ENCODE peak calls at places on chromosomes 11 and 22, in four cellular contexts. K is GM03348, G is cardiac muscle cell, D is AG08396. Q is an unnamed sample.
A peak's percentile ranks its signal among the peaks of the same experiment; 100 is the strongest.

GRCh38 chr11:92911478-92911877 is 58.0 kb upstream of the MTNR1B start:
- DNase-seq in G (no peak), D (no peak), K (no peak), Q (no peak)

GRCh38 chr11:105000797-105001196 is 22.2 kb downstream of the CASP5 start:
- DNase-seq in G (no peak), K (no peak), D (no peak), Q (peak; percentile 78)

GRCh38 chr22:45680932-45681700 is 9.5 kb downstream of the ATXN10 start:
- DNase-seq in K (peak; percentile 28), G (peak; percentile 47), D (peak; percentile 50), Q (no peak)

GRCh38 chr22:44103735-44104134 is 77.0 kb upstream of the PARVG start:
- DNase-seq in G (no peak), K (no peak), D (no peak), Q (no peak)

GRCh38 chr11:84993386-84993785 is 633.8 kb downstream of the DLG2 start:
- DNase-seq in K (peak; percentile 26), D (peak; percentile 5), G (no peak), Q (no peak)

GRCh38 chr11:109062445-109062844 is 359.5 kb upstream of the C11orf87 start:
- DNase-seq in K (peak; percentile 13), D (no peak), G (peak; percentile 27), Q (no peak)

GRCh38 chr11:121723261-121723741 is 270.5 kb upstream of the SORL1-AS1 start:
- DNase-seq in K (peak; percentile 56), G (peak; percentile 90), D (no peak), Q (no peak)

GRCh38 chr22:22397875-22398524 is 110.5 kb downstream of the ZNF280B start:
- DNase-seq in G (no peak), D (no peak), K (no peak), Q (no peak)

GRCh38 chr22:44244265-44244822 is 63.6 kb downstream of the PARVG start:
- DNase-seq in K (no peak), D (no peak), G (no peak), Q (peak; percentile 15)

GRCh38 chr11:12402691-12403120 is 25.3 kb downstream of the PARVA start:
- DNase-seq in D (no peak), K (no peak), G (peak; percentile 76), Q (no peak)

GRCh38 chr11:125174057-125174456 is 9.5 kb downstream of the PKNOX2 start:
- DNase-seq in K (no peak), D (no peak), G (no peak), Q (no peak)

GRCh38 chr11:75476716-75477613 is 44.0 kb upstream of the KLHL35 start:
- DNase-seq in G (no peak), K (no peak), D (no peak), Q (no peak)

GRCh38 chr11:66017354-66017753 is 5.5 kb downstream of the CST6 start:
- DNase-seq in G (no peak), D (no peak), K (no peak), Q (no peak)

GRCh38 chr11:117931971-117932370 is 2.8 kb upstream of the TMPRSS13 start:
- DNase-seq in G (no peak), D (no peak), K (no peak), Q (peak; percentile 79)

GRCh38 chr11:45254070-45254469 is 32.1 kb downstream of the SYT13 start:
- DNase-seq in K (no peak), G (no peak), D (no peak), Q (no peak)

GRCh38 chr22:22246706-22247105 is 2.1 kb downstream of the VPREB1 start:
- DNase-seq in K (no peak), D (no peak), G (no peak), Q (no peak)

GRCh38 chr11:122797651-122798050 is 40.6 kb upstream of the CRTAM start:
- DNase-seq in K (no peak), G (peak; percentile 49), D (no peak), Q (no peak)

GRCh38 chr11:63915961-63916836 is 765 bp downstream of the RCOR2 start:
- DNase-seq in G (peak; percentile 47), D (peak; percentile 79), K (peak; percentile 72), Q (peak; percentile 73)

GRCh38 chr11:45410391-45411215 is 124.5 kb upstream of the SYT13 start:
- DNase-seq in K (no peak), G (no peak), D (no peak), Q (no peak)

GRCh38 chr22:46775789-46776485 is 13.5 kb downstream of the TBC1D22A start:
- DNase-seq in K (no peak), D (no peak), G (no peak), Q (no peak)

GRCh38 chr11:20497124-20497792 is 102.2 kb upstream of the SLC6A5 start:
- DNase-seq in K (no peak), G (no peak), D (no peak), Q (no peak)

GRCh38 chr22:44664149-44664548 is 37.9 kb upstream of the PRR5 start:
- DNase-seq in G (peak; percentile 79), K (no peak), D (no peak), Q (peak; percentile 79)

GRCh38 chr11:74069146-74070046 is 60.5 kb upstream of the UCP3 start:
- DNase-seq in G (no peak), D (no peak), K (peak; percentile 9), Q (no peak)

GRCh38 chr22:43378011-43378704 is 33.7 kb upstream of the MPPED1 start:
- DNase-seq in G (peak; percentile 65), D (no peak), K (no peak), Q (no peak)

GRCh38 chr22:33299245-33299956 is 241.2 kb upstream of the SYN3 start:
- DNase-seq in G (no peak), K (no peak), D (no peak), Q (no peak)

GRCh38 chr22:42994917-42995562 is 19.9 kb downstream of the PACSIN2 start:
- DNase-seq in D (peak; percentile 79), G (peak; percentile 96), K (peak; percentile 84), Q (no peak)

GRCh38 chr11:33557201-33557600 is 143.4 kb downstream of the C11orf91 start:
- DNase-seq in D (peak; percentile 34), K (peak; percentile 79), G (peak; percentile 51), Q (no peak)

GRCh38 chr11:69398529-69399492 is 82.7 kb upstream of the LINC01488 start:
- DNase-seq in K (peak; percentile 61), D (peak; percentile 78), G (no peak), Q (no peak)

GRCh38 chr11:4626207-4627105 is 10.8 kb upstream of the OR51D1 start:
- DNase-seq in K (no peak), D (peak; percentile 44), G (peak; percentile 85), Q (no peak)

Q was measured in activated CD8-positive, alpha-beta memory T cell treated with anti-CD3 and anti-CD28 coated beads for 24 hours.